ENCODE peak calls at places on chromosome 1, in five cellular contexts. One of them, this sample, is unnamed.

GRCh38 chr1:187848321-187848720 is 1019.6 kb downstream of the PLA2G4A start:
- DNase-seq in body of pancreas: no peak
- DNase-seq in mucosa of gallbladder: no peak
- DNase-seq in IMR-90: peak
- DNase-seq in stimulated activated CD4-positive, alpha-beta T cell treated with anti-CD3 and anti-CD28 coated beads, TNF-alpha, amount 100 ng/mL, for 4 hours: no peak
- DNase-seq in this sample: no peak

GRCh38 chr1:62180649-62181048 is 14.0 kb upstream of the L1TD1 start:
- DNase-seq in mucosa of gallbladder: no peak
- DNase-seq in stimulated activated CD4-positive, alpha-beta T cell treated with anti-CD3 and anti-CD28 coated beads, TNF-alpha, amount 100 ng/mL, for 4 hours: no peak
- DNase-seq in body of pancreas: no peak
- DNase-seq in IMR-90: no peak
- DNase-seq in this sample: no peak

GRCh38 chr1:3746389-3746783 is 5.9 kb upstream of the CCDC27 start:
- DNase-seq in IMR-90: no peak
- DNase-seq in mucosa of gallbladder: no peak
- DNase-seq in stimulated activated CD4-positive, alpha-beta T cell treated with anti-CD3 and anti-CD28 coated beads, TNF-alpha, amount 100 ng/mL, for 4 hours: no peak
- DNase-seq in body of pancreas: no peak
- DNase-seq in this sample: no peak

GRCh38 chr1:27634982-27635362 is at the start of gene FGR:
- DNase-seq in body of pancreas: no peak
- DNase-seq in stimulated activated CD4-positive, alpha-beta T cell treated with anti-CD3 and anti-CD28 coated beads, TNF-alpha, amount 100 ng/mL, for 4 hours: no peak
- DNase-seq in mucosa of gallbladder: no peak
- DNase-seq in IMR-90: no peak
- DNase-seq in this sample: no peak

GRCh38 chr1:67673468-67674201 is 11.4 kb upstream of the GADD45A start:
- DNase-seq in stimulated activated CD4-positive, alpha-beta T cell treated with anti-CD3 and anti-CD28 coated beads, TNF-alpha, amount 100 ng/mL, for 4 hours: no peak
- DNase-seq in mucosa of gallbladder: no peak
- DNase-seq in body of pancreas: no peak
- DNase-seq in IMR-90: no peak
- DNase-seq in this sample: no peak

GRCh38 chr1:194394676-194395075 is 1208.3 kb upstream of the B3GALT2 start:
- DNase-seq in body of pancreas: no peak
- DNase-seq in stimulated activated CD4-positive, alpha-beta T cell treated with anti-CD3 and anti-CD28 coated beads, TNF-alpha, amount 100 ng/mL, for 4 hours: no peak
- DNase-seq in mucosa of gallbladder: no peak
- DNase-seq in IMR-90: no peak
- DNase-seq in this sample: no peak

GRCh38 chr1:205664399-205665108 is 15.8 kb downstream of the SLC45A3 start:
- DNase-seq in body of pancreas: no peak
- DNase-seq in stimulated activated CD4-positive, alpha-beta T cell treated with anti-CD3 and anti-CD28 coated beads, TNF-alpha, amount 100 ng/mL, for 4 hours: no peak
- DNase-seq in IMR-90: peak
- DNase-seq in mucosa of gallbladder: no peak
- DNase-seq in this sample: no peak

GRCh38 chr1:14627608-14628489 is 29.4 kb downstream of the KAZN start:
- DNase-seq in IMR-90: no peak
- DNase-seq in body of pancreas: no peak
- DNase-seq in mucosa of gallbladder: no peak
- DNase-seq in stimulated activated CD4-positive, alpha-beta T cell treated with anti-CD3 and anti-CD28 coated beads, TNF-alpha, amount 100 ng/mL, for 4 hours: no peak
- DNase-seq in this sample: no peak

GRCh38 chr1:26887125-26887524 is 3.0 kb downstream of the GPN2 start:
- DNase-seq in mucosa of gallbladder: no peak
- DNase-seq in stimulated activated CD4-positive, alpha-beta T cell treated with anti-CD3 and anti-CD28 coated beads, TNF-alpha, amount 100 ng/mL, for 4 hours: no peak
- DNase-seq in body of pancreas: no peak
- DNase-seq in IMR-90: peak
- DNase-seq in this sample: no peak